ENCODE peak calls at places on chromosomes 7 and 10, in four cellular contexts. One of them, this sample, is unnamed.

GRCh38 chr10:6348091-6348862 is 145.5 kb downstream of the PFKFB3 start:
- DNase-seq in Caco-2: no peak
- DNase-seq in thoracic aorta: peak; percentile 20
- DNase-seq in small intestine: peak; percentile 19
- DNase-seq in this sample: peak; percentile 26

GRCh38 chr7:133827707-133828580 is 299.2 kb upstream of the LRGUK start:
- DNase-seq in Caco-2: no peak
- DNase-seq in thoracic aorta: no peak
- DNase-seq in small intestine: no peak
- DNase-seq in this sample: no peak

GRCh38 chr7:101674439-101674838 is 45.3 kb upstream of the MYL10 start:
- DNase-seq in Caco-2: no peak
- DNase-seq in thoracic aorta: no peak
- DNase-seq in small intestine: no peak
- DNase-seq in this sample: no peak

GRCh38 chr7:96177353-96177752 is 144.5 kb downstream of the SLC25A13 start:
- DNase-seq in Caco-2: no peak
- DNase-seq in thoracic aorta: no peak
- DNase-seq in small intestine: no peak
- DNase-seq in this sample: no peak

GRCh38 chr7:5665106-5666025 is 116.1 kb downstream of the RNF216 start:
- DNase-seq in Caco-2: peak; percentile 77
- DNase-seq in thoracic aorta: peak; percentile 46
- DNase-seq in small intestine: peak; percentile 78
- DNase-seq in this sample: peak; percentile 86

GRCh38 chr7:1214516-1214915 is 18.2 kb upstream of the UNCX start:
- DNase-seq in Caco-2: no peak
- DNase-seq in thoracic aorta: no peak
- DNase-seq in small intestine: no peak
- DNase-seq in this sample: no peak

GRCh38 chr7:28686418-28686800 is 271.7 kb downstream of the TRIL start:
- DNase-seq in Caco-2: no peak
- DNase-seq in thoracic aorta: no peak
- DNase-seq in small intestine: no peak
- DNase-seq in this sample: no peak

GRCh38 chr7:157047148-157047547 is 36.7 kb upstream of the MNX1 start:
- DNase-seq in Caco-2: no peak
- DNase-seq in thoracic aorta: no peak
- DNase-seq in small intestine: no peak
- DNase-seq in this sample: no peak

GRCh38 chr10:126670056-126670743 is at the start of gene C10orf90:
- DNase-seq in Caco-2: no peak
- DNase-seq in thoracic aorta: no peak
- DNase-seq in small intestine: no peak
- DNase-seq in this sample: no peak

GRCh38 chr7:32319019-32319382 is 171.2 kb downstream of the LSM5 start:
- DNase-seq in Caco-2: no peak
- DNase-seq in thoracic aorta: no peak
- DNase-seq in small intestine: no peak
- DNase-seq in this sample: no peak

GRCh38 chr10:35341521-35341920 is 5.2 kb downstream of the CCNY start:
- DNase-seq in Caco-2: no peak
- DNase-seq in thoracic aorta: no peak
- DNase-seq in small intestine: no peak
- DNase-seq in this sample: no peak
- H3K4me1 ChIP-seq in Caco-2: peaks cover 35% of the 10 kb centered on the region
- H3K4me1 ChIP-seq in thoracic aorta: peaks cover 29% of the 10 kb centered on the region
- H3K4me1 ChIP-seq in small intestine: peaks cover 13% of the 10 kb centered on the region
- H3K4me1 ChIP-seq in this sample: peaks cover 3% of the 10 kb centered on the region

DNA sequence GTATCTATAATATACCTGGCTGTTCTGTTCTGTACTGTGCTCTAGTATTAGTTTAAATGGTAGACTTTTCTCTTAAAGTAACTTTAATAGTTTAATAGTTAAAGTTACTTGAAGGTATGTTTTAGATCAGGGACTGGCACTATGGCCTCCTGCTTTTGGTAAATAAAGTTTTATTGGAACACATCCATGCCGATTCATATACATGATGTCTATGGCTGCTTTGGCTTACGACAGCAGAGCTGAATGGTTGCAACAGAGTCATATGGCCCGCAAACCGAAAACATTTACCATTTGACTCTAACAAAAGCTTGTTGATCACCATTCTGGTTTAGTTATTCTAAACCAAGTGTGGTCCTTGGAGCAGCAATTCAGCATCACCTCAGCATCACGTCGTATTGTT is 6.7 kb downstream of the LUC7L2 start:
- DNase-seq in Caco-2: no peak
- DNase-seq in thoracic aorta: no peak
- DNase-seq in small intestine: no peak
- DNase-seq in this sample: no peak
- H3K4me1 ChIP-seq in Caco-2: no peaks in the 10 kb centered on the region
- H3K4me1 ChIP-seq in thoracic aorta: peaks cover 54% of the 10 kb centered on the region
- H3K4me1 ChIP-seq in small intestine: peaks cover 9% of the 10 kb centered on the region
- H3K4me1 ChIP-seq in this sample: peaks cover 7% of the 10 kb centered on the region

GRCh38 chr7:16916733-16917132 is 35.0 kb upstream of the AGR3 start:
- DNase-seq in Caco-2: no peak
- DNase-seq in thoracic aorta: no peak
- DNase-seq in small intestine: no peak
- DNase-seq in this sample: no peak

GRCh38 chr7:16916111-16916639 is 34.4 kb upstream of the AGR3 start:
- DNase-seq in Caco-2: no peak
- DNase-seq in thoracic aorta: no peak
- DNase-seq in small intestine: peak; percentile 30
- DNase-seq in this sample: no peak

GRCh38 chr7:16914771-16915170 is 33.0 kb upstream of the AGR3 start:
- DNase-seq in Caco-2: peak; percentile 56
- DNase-seq in thoracic aorta: no peak
- DNase-seq in small intestine: peak; percentile 84
- DNase-seq in this sample: peak; percentile 70

GRCh38 chr7:16913643-16914042 is 31.9 kb upstream of the AGR3 start:
- DNase-seq in Caco-2: no peak
- DNase-seq in thoracic aorta: no peak
- DNase-seq in small intestine: no peak
- DNase-seq in this sample: no peak

GRCh38 chr7:16915405-16915804 is 33.6 kb upstream of the AGR3 start:
- DNase-seq in Caco-2: no peak
- DNase-seq in thoracic aorta: no peak
- DNase-seq in small intestine: no peak
- DNase-seq in this sample: no peak
- H3K4me1 ChIP-seq in Caco-2: peaks cover 33% of the 10 kb centered on the region
- H3K4me1 ChIP-seq in thoracic aorta: no peaks in the 10 kb centered on the region
- H3K4me1 ChIP-seq in small intestine: no peaks in the 10 kb centered on the region
- H3K4me1 ChIP-seq in this sample: peaks cover 7% of the 10 kb centered on the region

DNA sequence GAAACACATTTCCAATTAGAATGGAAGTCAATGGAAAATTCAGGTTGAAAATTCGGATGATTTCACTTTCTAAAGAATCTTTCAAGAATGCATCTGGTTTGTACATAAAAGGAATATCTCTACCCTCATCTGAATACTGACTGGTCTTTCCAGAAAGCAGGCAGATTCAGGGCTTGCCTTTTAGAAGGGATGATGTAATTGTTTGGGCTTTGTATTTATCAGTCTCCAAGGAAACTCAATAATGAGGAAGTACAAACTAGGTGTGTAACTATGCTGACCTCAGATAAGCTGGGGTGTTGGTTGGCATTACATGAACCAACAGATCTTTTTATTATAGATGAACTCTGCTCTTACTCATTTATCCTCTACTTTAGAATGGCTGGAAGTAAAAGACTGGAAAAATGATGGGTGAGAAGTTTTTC is 24.1 kb downstream of the PDLIM1 start:
- DNase-seq in Caco-2: peak; percentile 68
- DNase-seq in thoracic aorta: no peak
- DNase-seq in small intestine: peak; percentile 96
- DNase-seq in this sample: peak; percentile 42
- H3K4me1 ChIP-seq in Caco-2: peaks cover 71% of the 10 kb centered on the region
- H3K4me1 ChIP-seq in thoracic aorta: peaks cover 29% of the 10 kb centered on the region
- H3K4me1 ChIP-seq in small intestine: peaks cover 10% of the 10 kb centered on the region
- H3K4me1 ChIP-seq in this sample: peaks cover 12% of the 10 kb centered on the region

DNA sequence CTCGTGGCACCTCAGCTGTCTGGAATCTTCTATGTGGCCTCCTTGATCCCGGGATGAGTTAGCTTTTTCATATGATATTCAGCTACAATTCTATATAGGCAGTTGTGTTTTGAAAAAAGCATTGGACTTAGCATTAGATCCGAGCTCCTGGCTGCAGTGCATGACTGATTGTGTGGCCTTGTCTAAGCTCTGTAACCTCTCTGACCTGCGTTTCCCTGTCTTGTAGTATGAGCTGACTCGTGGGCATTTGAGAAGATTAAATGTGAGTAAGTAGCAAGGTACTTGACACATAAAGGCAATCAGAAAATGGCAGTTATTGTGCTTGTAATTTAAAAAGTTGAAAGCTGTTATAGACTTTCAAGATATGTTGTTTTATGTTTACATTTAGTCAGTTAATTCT is 85.9 kb downstream of the CCNY start:
- DNase-seq in Caco-2: no peak
- DNase-seq in thoracic aorta: no peak
- DNase-seq in small intestine: no peak
- DNase-seq in this sample: no peak
- H3K4me1 ChIP-seq in Caco-2: peaks cover 12% of the 10 kb centered on the region
- H3K4me1 ChIP-seq in thoracic aorta: peaks cover 32% of the 10 kb centered on the region
- H3K4me1 ChIP-seq in small intestine: peaks cover 8% of the 10 kb centered on the region
- H3K4me1 ChIP-seq in this sample: no peaks in the 10 kb centered on the region

GRCh38 chr10:86518781-86519180 is 2.8 kb downstream of the WAPL start:
- DNase-seq in Caco-2: no peak
- DNase-seq in thoracic aorta: no peak
- DNase-seq in small intestine: no peak
- DNase-seq in this sample: no peak

GRCh38 chr10:86521620-86522384 is at the start of gene WAPL:
- DNase-seq in Caco-2: peak; percentile 92
- DNase-seq in thoracic aorta: peak; percentile 83
- DNase-seq in small intestine: peak; percentile 95
- DNase-seq in this sample: peak; percentile 94

GRCh38 chr10:86523348-86523747 is 1.8 kb upstream of the WAPL start:
- DNase-seq in Caco-2: no peak
- DNase-seq in thoracic aorta: no peak
- DNase-seq in small intestine: peak; percentile 27
- DNase-seq in this sample: no peak

GRCh38 chr10:86522385-86522855 is 828 bp upstream of the WAPL start:
- DNase-seq in Caco-2: no peak
- DNase-seq in thoracic aorta: no peak
- DNase-seq in small intestine: peak; percentile 16
- DNase-seq in this sample: no peak

DNA sequence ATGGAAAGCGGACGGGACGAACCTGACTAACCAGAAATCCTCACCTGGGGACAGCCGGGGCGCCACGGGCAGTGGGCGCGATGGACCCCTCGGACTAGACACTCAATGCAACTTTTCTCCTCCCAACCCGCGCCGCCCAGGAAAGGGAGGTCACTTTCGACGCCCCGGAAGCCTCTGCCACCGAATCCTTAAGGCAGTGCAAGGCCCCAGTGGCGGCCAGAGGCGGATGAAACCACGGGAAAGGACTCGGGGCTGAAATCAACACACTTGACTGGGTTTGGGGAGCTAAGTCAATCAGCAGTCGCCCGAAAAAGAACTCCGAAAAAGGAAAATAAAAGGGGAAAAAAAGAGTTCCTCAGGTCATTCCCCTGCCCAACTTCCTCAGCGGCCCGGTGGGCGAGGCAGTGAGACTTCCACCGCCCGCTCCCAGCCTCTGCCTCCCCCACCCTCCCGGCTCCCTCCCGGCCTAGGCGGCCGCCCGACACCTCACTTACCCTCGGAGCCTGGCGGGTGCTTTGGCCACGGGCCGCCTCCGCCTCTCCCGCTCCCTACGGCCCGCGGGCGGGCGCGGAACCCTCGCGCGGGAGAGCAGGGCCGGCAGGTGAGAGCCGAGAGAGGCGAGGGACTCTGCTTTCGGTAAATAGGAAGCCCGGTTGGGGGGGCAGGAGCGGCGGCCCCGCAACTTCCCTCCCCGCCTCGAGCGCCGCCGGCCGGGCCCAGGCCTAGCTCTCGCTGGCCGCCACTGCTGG is 547 bp downstream of the WAPL start:
- DNase-seq in Caco-2: peak; percentile 67
- DNase-seq in thoracic aorta: no peak
- DNase-seq in small intestine: peak; percentile 66
- DNase-seq in this sample: peak; percentile 79
- H3K4me1 ChIP-seq in Caco-2: peaks cover 16% of the 10 kb centered on the region
- H3K4me1 ChIP-seq in thoracic aorta: peaks cover 29% of the 10 kb centered on the region
- H3K4me1 ChIP-seq in small intestine: no peaks in the 10 kb centered on the region
- H3K4me1 ChIP-seq in this sample: peaks cover 13% of the 10 kb centered on the region

GRCh38 chr10:102647433-102648268 is 3.4 kb downstream of the TRIM8 start:
- DNase-seq in Caco-2: no peak
- DNase-seq in thoracic aorta: no peak
- DNase-seq in small intestine: no peak
- DNase-seq in this sample: no peak
- H3K4me1 ChIP-seq in Caco-2: peaks cover 11% of the 10 kb centered on the region
- H3K4me1 ChIP-seq in thoracic aorta: peaks cover 44% of the 10 kb centered on the region
- H3K4me1 ChIP-seq in small intestine: peaks cover 33% of the 10 kb centered on the region
- H3K4me1 ChIP-seq in this sample: peaks cover 35% of the 10 kb centered on the region

GRCh38 chr7:13110107-13110506 is 422.7 kb downstream of the ARL4A start:
- DNase-seq in Caco-2: no peak
- DNase-seq in thoracic aorta: no peak
- DNase-seq in small intestine: no peak
- DNase-seq in this sample: no peak
- H3K4me1 ChIP-seq in Caco-2: peaks cover 13% of the 10 kb centered on the region
- H3K4me1 ChIP-seq in thoracic aorta: no peaks in the 10 kb centered on the region
- H3K4me1 ChIP-seq in small intestine: no peaks in the 10 kb centered on the region
- H3K4me1 ChIP-seq in this sample: no peaks in the 10 kb centered on the region

GRCh38 chr7:19705663-19706062 is 3.2 kb downstream of the POLR1F start:
- DNase-seq in Caco-2: no peak
- DNase-seq in thoracic aorta: no peak
- DNase-seq in small intestine: no peak
- DNase-seq in this sample: no peak

GRCh38 chr7:19709249-19709578 is 377 bp upstream of the POLR1F start:
- DNase-seq in Caco-2: no peak
- DNase-seq in thoracic aorta: no peak
- DNase-seq in small intestine: no peak
- DNase-seq in this sample: no peak

GRCh38 chr7:19708397-19709248 is at the start of gene POLR1F:
- DNase-seq in Caco-2: peak; percentile 93
- DNase-seq in thoracic aorta: peak; percentile 70
- DNase-seq in small intestine: peak; percentile 96
- DNase-seq in this sample: peak; percentile 96

GRCh38 chr7:19701471-19701870 is 7.4 kb downstream of the POLR1F start:
- DNase-seq in Caco-2: no peak
- DNase-seq in thoracic aorta: no peak
- DNase-seq in small intestine: no peak
- DNase-seq in this sample: no peak

GRCh38 chr7:19707240-19707639 is 1.6 kb downstream of the POLR1F start:
- DNase-seq in Caco-2: no peak
- DNase-seq in thoracic aorta: no peak
- DNase-seq in small intestine: no peak
- DNase-seq in this sample: no peak
- H3K4me1 ChIP-seq in Caco-2: peaks cover 12% of the 10 kb centered on the region
- H3K4me1 ChIP-seq in thoracic aorta: peaks cover 6% of the 10 kb centered on the region
- H3K4me1 ChIP-seq in small intestine: peaks cover 4% of the 10 kb centered on the region
- H3K4me1 ChIP-seq in this sample: no peaks in the 10 kb centered on the region

GRCh38 chr10:115944538-115944937 is 328.5 kb downstream of the GFRA1 start:
- DNase-seq in Caco-2: no peak
- DNase-seq in thoracic aorta: no peak
- DNase-seq in small intestine: no peak
- DNase-seq in this sample: no peak

GRCh38 chr10:115948415-115948814 is 324.6 kb downstream of the GFRA1 start:
- DNase-seq in Caco-2: no peak
- DNase-seq in thoracic aorta: no peak
- DNase-seq in small intestine: no peak
- DNase-seq in this sample: no peak

GRCh38 chr10:115945696-115946445 is 327.1 kb downstream of the GFRA1 start:
- DNase-seq in Caco-2: no peak
- DNase-seq in thoracic aorta: no peak
- DNase-seq in small intestine: no peak
- DNase-seq in this sample: no peak

GRCh38 chr10:115949282-115949844 is 323.6 kb downstream of the GFRA1 start:
- DNase-seq in Caco-2: no peak
- DNase-seq in thoracic aorta: no peak
- DNase-seq in small intestine: no peak
- DNase-seq in this sample: no peak

GRCh38 chr10:115947104-115947503 is 325.9 kb downstream of the GFRA1 start:
- DNase-seq in Caco-2: no peak
- DNase-seq in thoracic aorta: no peak
- DNase-seq in small intestine: no peak
- DNase-seq in this sample: no peak
- H3K4me1 ChIP-seq in Caco-2: peaks cover 33% of the 10 kb centered on the region
- H3K4me1 ChIP-seq in thoracic aorta: peaks cover 14% of the 10 kb centered on the region
- H3K4me1 ChIP-seq in small intestine: no peaks in the 10 kb centered on the region
- H3K4me1 ChIP-seq in this sample: no peaks in the 10 kb centered on the region

This sample was measured in colonic mucosa.